ENCODE peak calls at places on chromosomes 3 and 15, in six cellular contexts. W is testis, H is coronary artery, Q is left lung, I is stomach, Z is fibroblast of lung. F is an unnamed sample.

GRCh38 chr3:109155828-109156227 is 19.3 kb downstream of the C3orf85 start:
- DNase-seq in W (no peak), H (no peak), Q (no peak), I (no peak), Z (no peak), F (no peak)

GRCh38 chr3:108509263-108509662 is 1.1 kb downstream of the MYH15 start:
- DNase-seq in W (no peak), H (no peak), Q (no peak), I (no peak), Z (no peak), F (no peak)

GRCh38 chr3:23202203-23202920 is 765 bp upstream of the UBE2E2 start:
- DNase-seq in W (peak), H (peak), Q (no peak), I (peak), Z (peak), F (peak)

GRCh38 chr15:74320358-74321247 is 46.8 kb downstream of the CYP11A1 start:
- DNase-seq in W (peak), H (no peak), Q (no peak), I (peak), Z (no peak), F (peak)

GRCh38 chr3:31466016-31466415 is 66.7 kb upstream of the STT3B start:
- DNase-seq in W (no peak), H (no peak), Q (no peak), I (no peak), Z (peak), F (no peak)

GRCh38 chr3:159244927-159245326 is 443.1 kb downstream of the MFSD1 start:
- DNase-seq in W (no peak), H (no peak), Q (no peak), I (no peak), Z (peak), F (no peak)

GRCh38 chr15:69854521-69855171 is 243.1 kb downstream of the TLE3 start:
- DNase-seq in W (no peak), H (no peak), Q (no peak), I (no peak), Z (peak), F (no peak)

GRCh38 chr3:13622356-13622755 is 73.4 kb downstream of the FBLN2 start:
- DNase-seq in W (no peak), H (no peak), Q (no peak), I (no peak), Z (no peak), F (no peak)

GRCh38 chr3:152258448-152259302 is 10.1 kb upstream of the MBNL1 start:
- DNase-seq in W (peak), H (peak), Q (peak), I (peak), Z (peak), F (peak)

GRCh38 chr3:157134620-157135191 is 25.2 kb downstream of the CCNL1 start:
- DNase-seq in W (no peak), H (no peak), Q (no peak), I (peak), Z (peak), F (no peak)

GRCh38 chr3:42613462-42613861 is 13.0 kb downstream of the NKTR start:
- DNase-seq in W (no peak), H (no peak), Q (no peak), I (no peak), Z (no peak), F (no peak)

GRCh38 chr15:44603126-44603525 is 60.3 kb downstream of the SPG11 start:
- DNase-seq in W (no peak), H (no peak), Q (no peak), I (no peak), Z (no peak), F (no peak)

GRCh38 chr15:40660686-40661085 is 34.3 kb upstream of the RAD51 start:
- DNase-seq in W (no peak), H (no peak), Q (no peak), I (no peak), Z (no peak), F (no peak)

GRCh38 chr3:116390318-116390717 is 55.0 kb downstream of the LSAMP start:
- DNase-seq in W (no peak), H (no peak), Q (no peak), I (no peak), Z (no peak), F (no peak)

GRCh38 chr3:101518421-101518871 is 5.4 kb upstream of the SENP7 start:
- DNase-seq in W (no peak), H (no peak), Q (no peak), I (no peak), Z (no peak), F (no peak)

GRCh38 chr15:29131336-29132109 is 138.1 kb downstream of the NSMCE3 start:
- DNase-seq in W (no peak), H (no peak), Q (no peak), I (no peak), Z (no peak), F (no peak)

GRCh38 chr3:118199044-118199443 is 835.6 kb downstream of the IGSF11 start:
- DNase-seq in W (no peak), H (no peak), Q (no peak), I (no peak), Z (no peak), F (no peak)

GRCh38 chr3:122005033-122005565 is 16.9 kb downstream of the ILDR1 start:
- DNase-seq in W (no peak), H (no peak), Q (peak), I (no peak), Z (no peak), F (no peak)

GRCh38 chr15:51947124-51947523 is 24.5 kb downstream of the LEO1 start:
- DNase-seq in W (no peak), H (no peak), Q (no peak), I (no peak), Z (peak), F (no peak)

GRCh38 chr3:29475854-29476253 is 195.0 kb downstream of the RBMS3 start:
- DNase-seq in W (no peak), H (no peak), Q (no peak), I (no peak), Z (no peak), F (no peak)

GRCh38 chr3:171255236-171255806 is 204.9 kb downstream of the TNIK start:
- DNase-seq in W (no peak), H (no peak), Q (no peak), I (no peak), Z (no peak), F (no peak)

GRCh38 chr15:42137461-42138261 is 18.8 kb downstream of the PLA2G4F start:
- DNase-seq in W (peak), H (no peak), Q (no peak), I (peak), Z (peak), F (no peak)

GRCh38 chr3:182618085-182618732 is 175.1 kb upstream of the ATP11B start:
- DNase-seq in W (no peak), H (no peak), Q (no peak), I (no peak), Z (peak), F (no peak)

GRCh38 chr3:32340039-32340438 is 51.6 kb upstream of the CMTM7 start:
- DNase-seq in W (peak), H (no peak), Q (no peak), I (no peak), Z (peak), F (peak)

GRCh38 chr15:22850055-22850454 is 11.6 kb downstream of the NIPA2 start:
- DNase-seq in W (no peak), H (no peak), Q (no peak), I (no peak), Z (peak), F (no peak)

GRCh38 chr3:190494907-190495306 is 19.0 kb upstream of the IL1RAP start:
- DNase-seq in W (no peak), H (no peak), Q (no peak), I (no peak), Z (no peak), F (no peak)

GRCh38 chr3:129313415-129313982 is 34.8 kb downstream of the HMCES start:
- DNase-seq in W (no peak), H (no peak), Q (no peak), I (no peak), Z (no peak), F (no peak)

GRCh38 chr3:56917740-56918568 is 116.2 kb upstream of the ARHGEF3 start:
- DNase-seq in W (no peak), H (no peak), Q (no peak), I (no peak), Z (no peak), F (no peak)

GRCh38 chr3:190424478-190425439 is 24.9 kb downstream of the TMEM207 start:
- DNase-seq in W (peak), H (no peak), Q (peak), I (peak), Z (peak), F (peak)

GRCh38 chr15:52710050-52710709 is 31.0 kb upstream of the ATOSA start:
- DNase-seq in W (no peak), H (no peak), Q (no peak), I (no peak), Z (no peak), F (no peak)

GRCh38 chr3:23735575-23736326 is 70.0 kb upstream of the UBE2E1 start:
- DNase-seq in W (no peak), H (no peak), Q (no peak), I (no peak), Z (no peak), F (peak)

GRCh38 chr3:187520027-187520945 is 149.9 kb downstream of the SST start:
- DNase-seq in W (peak), H (no peak), Q (no peak), I (no peak), Z (peak), F (peak)

GRCh38 chr15:50418041-50418583 is 6.1 kb upstream of the USP8 start:
- DNase-seq in W (no peak), H (no peak), Q (no peak), I (no peak), Z (no peak), F (no peak)

GRCh38 chr3:137767146-137768020 is 3.3 kb downstream of the SOX14 start:
- DNase-seq in W (no peak), H (no peak), Q (no peak), I (no peak), Z (no peak), F (no peak)

GRCh38 chr3:64266065-64266874 is 41.0 kb upstream of the PRICKLE2 start:
- DNase-seq in W (peak), H (no peak), Q (no peak), I (no peak), Z (peak), F (no peak)

GRCh38 chr15:87878161-87878560 is 378.4 kb downstream of the NTRK3 start:
- DNase-seq in W (no peak), H (no peak), Q (no peak), I (no peak), Z (no peak), F (no peak)

GRCh38 chr3:14725015-14725431 is 50.1 kb downstream of the C3orf20 start:
- DNase-seq in W (peak), H (no peak), Q (no peak), I (no peak), Z (peak), F (peak)

DNA sequence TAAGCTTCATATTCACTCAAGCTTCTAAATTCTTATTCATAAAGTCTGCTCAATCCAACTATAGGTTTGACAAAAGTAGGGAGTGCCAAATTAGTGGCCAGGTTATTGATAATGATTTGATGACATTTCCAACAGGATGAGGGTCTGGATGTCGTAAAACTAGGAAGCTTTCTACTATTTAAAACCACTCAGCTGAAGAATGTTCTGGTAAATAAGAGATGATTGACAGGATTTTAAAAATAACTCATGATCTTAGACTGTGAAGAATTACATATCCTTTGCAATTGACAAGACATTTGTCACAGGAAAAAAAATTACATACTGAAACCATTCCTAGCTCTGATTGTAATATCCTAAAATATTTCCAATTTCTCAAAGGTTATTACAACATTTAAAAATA is 15.4 kb upstream of the TRIM59 start:
- DNase-seq in W (no peak), H (no peak), Q (no peak), I (no peak), Z (no peak), F (no peak)
- TF ChIP-seq CTCF in W (no peak), H (no peak), Q (no peak), I (no peak), Z (no peak), F (no peak)

GRCh38 chr3:55619186-55619808 is 132.2 kb upstream of the WNT5A start:
- DNase-seq in W (no peak), H (no peak), Q (no peak), I (no peak), Z (no peak), F (no peak)
- H3K4me3 ChIP-seq in W (no peak), H (no peak), Q (no peak), I (no peak), Z (no peak), F (no peak)

GRCh38 chr15:67118808-67119207 is 53.4 kb downstream of the SMAD3 start:
- DNase-seq in W (no peak), H (no peak), Q (no peak), I (no peak), Z (no peak), F (no peak)

GRCh38 chr15:67119238-67119846 is 53.9 kb downstream of the SMAD3 start:
- DNase-seq in W (no peak), H (no peak), Q (no peak), I (no peak), Z (no peak), F (no peak)

GRCh38 chr15:67116742-67117141 is 51.3 kb downstream of the SMAD3 start:
- DNase-seq in W (no peak), H (no peak), Q (no peak), I (no peak), Z (no peak), F (no peak)

GRCh38 chr15:67115567-67115966 is 50.2 kb downstream of the SMAD3 start:
- DNase-seq in W (no peak), H (no peak), Q (no peak), I (no peak), Z (no peak), F (no peak)

DNA sequence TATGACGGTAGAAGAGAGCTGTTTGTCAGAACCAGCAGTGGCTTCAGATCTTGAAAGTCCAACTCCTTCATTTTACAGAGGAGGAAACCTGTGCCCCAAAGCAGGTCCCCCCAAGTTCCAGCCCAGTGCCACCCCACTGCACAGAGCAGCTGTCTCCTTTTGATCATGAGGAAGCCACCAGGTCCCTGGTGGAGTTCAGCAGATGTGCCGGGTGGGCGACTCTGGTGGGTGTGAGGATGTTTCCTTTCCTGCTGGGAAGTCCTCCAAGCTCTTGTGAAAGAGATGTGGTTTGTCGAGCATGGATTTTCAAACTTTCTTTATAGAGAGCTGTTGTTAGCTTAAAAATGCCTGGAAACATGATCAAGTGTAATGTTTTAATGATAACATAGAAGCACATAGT is 52.0 kb downstream of the SMAD3 start:
- DNase-seq in W (no peak), H (no peak), Q (no peak), I (no peak), Z (peak), F (no peak)
- H3K27ac ChIP-seq in W (no peak), H (peak), Q (no peak), I (no peak), Z (peak), F (peak)

GRCh38 chr3:53731934-53732624 is 114.1 kb downstream of the CHDH start:
- DNase-seq in W (no peak), H (no peak), Q (no peak), I (no peak), Z (no peak), F (no peak)

GRCh38 chr3:53729130-53729529 is 117.1 kb downstream of the CHDH start:
- DNase-seq in W (no peak), H (no peak), Q (no peak), I (no peak), Z (no peak), F (no peak)

GRCh38 chr3:53728606-53729005 is 117.6 kb downstream of the CHDH start:
- DNase-seq in W (no peak), H (no peak), Q (no peak), I (no peak), Z (no peak), F (no peak)

GRCh38 chr3:53730565-53730964 is 115.7 kb downstream of the CHDH start:
- DNase-seq in W (peak), H (no peak), Q (no peak), I (no peak), Z (peak), F (peak)

DNA sequence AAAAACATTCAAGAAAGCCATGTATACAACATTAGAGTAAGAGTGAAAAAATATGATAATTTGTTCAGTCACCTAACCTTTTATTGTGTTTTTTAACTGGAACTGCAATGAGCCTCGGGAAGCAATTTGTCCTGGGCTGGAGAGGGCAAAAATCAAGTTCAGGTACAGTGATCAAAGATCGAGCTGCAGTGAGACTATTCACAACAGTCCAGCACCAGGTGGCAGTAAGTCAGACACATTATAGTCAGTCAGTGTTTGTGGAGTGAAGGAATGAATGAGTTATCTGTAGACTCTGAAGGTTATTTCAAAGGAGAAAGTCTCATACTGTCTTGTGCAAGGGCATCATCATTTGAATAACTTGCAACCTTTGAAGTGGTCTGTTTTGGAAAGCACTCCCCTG is 116.6 kb downstream of the CHDH start:
- DNase-seq in W (no peak), H (no peak), Q (no peak), I (no peak), Z (no peak), F (no peak)
- TF ChIP-seq CTCF in W (no peak), H (no peak), Q (no peak), I (no peak), Z (no peak), F (no peak)

DNA sequence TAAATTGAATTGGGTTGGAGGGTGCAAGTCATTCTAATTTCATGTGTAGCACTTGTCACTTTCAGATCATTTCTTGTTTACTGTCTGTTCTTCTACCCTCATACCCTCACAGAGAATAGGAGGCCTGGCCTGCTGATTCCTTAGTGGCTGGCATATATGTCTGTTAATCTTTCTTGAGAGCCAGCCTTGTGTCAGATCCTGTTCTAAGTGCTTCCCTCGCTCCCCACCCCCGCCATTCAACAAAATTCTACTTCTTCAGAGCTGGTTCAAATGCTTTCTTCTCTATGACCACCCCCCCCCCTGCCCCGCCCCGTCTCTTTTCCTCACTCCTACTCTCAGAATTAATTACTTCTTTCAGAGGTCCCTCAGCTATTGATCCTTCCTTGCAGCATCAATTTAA is 1.5 kb upstream of the U2SURP start:
- DNase-seq in W (no peak), H (no peak), Q (no peak), I (no peak), Z (peak), F (no peak)
- H3K4me3 ChIP-seq in W (no peak), H (peak), Q (no peak), I (peak), Z (peak), F (peak)

GRCh38 chr3:185792955-185793354 is 31.9 kb downstream of the IGF2BP2 start:
- DNase-seq in W (no peak), H (no peak), Q (no peak), I (no peak), Z (no peak), F (no peak)
- H3K27ac ChIP-seq in W (no peak), H (no peak), Q (no peak), I (no peak), Z (no peak), F (no peak)

F was measured in heart right ventricle.